ENCODE peak calls at places on chromosomes 1 and 21, in four cellular contexts. One of them, this sample, is unnamed.

GRCh38 chr1:109283748-109284600 is 1.0 kb upstream of the PSRC1 start:
- DNase-seq in A549: no peak
- DNase-seq in left lung: no peak
- DNase-seq in cardiac fibroblast: no peak
- DNase-seq in this sample: no peak

GRCh38 chr21:29190920-29191319 is 60.5 kb downstream of the MAP3K7CL start:
- DNase-seq in left lung: no peak
- DNase-seq in A549: no peak
- DNase-seq in cardiac fibroblast: peak; percentile 83
- DNase-seq in this sample: no peak

GRCh38 chr1:201169203-201169602 is 14.9 kb upstream of the TMEM9 start:
- DNase-seq in A549: no peak
- DNase-seq in cardiac fibroblast: no peak
- DNase-seq in left lung: no peak
- DNase-seq in this sample: no peak

GRCh38 chr1:178037510-178038253 is 56.2 kb upstream of the RASAL2 start:
- DNase-seq in cardiac fibroblast: peak; percentile 77
- DNase-seq in left lung: peak; percentile 96
- DNase-seq in A549: peak; percentile 88
- DNase-seq in this sample: peak; percentile 94

GRCh38 chr1:84078108-84078823 is 65.8 kb upstream of the PRKACB start:
- DNase-seq in cardiac fibroblast: peak; percentile 37
- DNase-seq in A549: no peak
- DNase-seq in left lung: peak; percentile 83
- DNase-seq in this sample: no peak

GRCh38 chr1:170698301-170698700 is 34.4 kb downstream of the PRRX1 start:
- DNase-seq in A549: no peak
- DNase-seq in cardiac fibroblast: no peak
- DNase-seq in left lung: no peak
- DNase-seq in this sample: no peak

GRCh38 chr21:38930838-38931237 is 125.1 kb downstream of the ETS2 start:
- DNase-seq in A549: no peak
- DNase-seq in cardiac fibroblast: peak; percentile 80
- DNase-seq in left lung: no peak
- DNase-seq in this sample: no peak

GRCh38 chr1:243343970-243344749 is 88.3 kb downstream of the SDCCAG8 start:
- DNase-seq in cardiac fibroblast: peak; percentile 64
- DNase-seq in left lung: no peak
- DNase-seq in A549: peak; percentile 25
- DNase-seq in this sample: peak; percentile 6

GRCh38 chr1:37325010-37325409 is 149.4 kb upstream of the ZC3H12A start:
- DNase-seq in left lung: no peak
- DNase-seq in A549: no peak
- DNase-seq in cardiac fibroblast: no peak
- DNase-seq in this sample: no peak

GRCh38 chr1:30706528-30706927 is 16.9 kb downstream of the MATN1 start:
- DNase-seq in left lung: peak; percentile 79
- DNase-seq in cardiac fibroblast: peak; percentile 52
- DNase-seq in A549: no peak
- DNase-seq in this sample: no peak

GRCh38 chr1:207309775-207310273 is 11.7 kb upstream of the CD55 start:
- DNase-seq in A549: peak; percentile 78
- DNase-seq in left lung: no peak
- DNase-seq in cardiac fibroblast: peak; percentile 85
- DNase-seq in this sample: peak; percentile 76

GRCh38 chr1:106768501-106768900 is 288.0 kb upstream of the PRMT6 start:
- DNase-seq in left lung: no peak
- DNase-seq in cardiac fibroblast: peak; percentile 40
- DNase-seq in A549: no peak
- DNase-seq in this sample: no peak

GRCh38 chr1:153361129-153362109 is 3.8 kb downstream of the S100A9 start:
- DNase-seq in left lung: no peak
- DNase-seq in A549: no peak
- DNase-seq in cardiac fibroblast: no peak
- DNase-seq in this sample: no peak

DNA sequence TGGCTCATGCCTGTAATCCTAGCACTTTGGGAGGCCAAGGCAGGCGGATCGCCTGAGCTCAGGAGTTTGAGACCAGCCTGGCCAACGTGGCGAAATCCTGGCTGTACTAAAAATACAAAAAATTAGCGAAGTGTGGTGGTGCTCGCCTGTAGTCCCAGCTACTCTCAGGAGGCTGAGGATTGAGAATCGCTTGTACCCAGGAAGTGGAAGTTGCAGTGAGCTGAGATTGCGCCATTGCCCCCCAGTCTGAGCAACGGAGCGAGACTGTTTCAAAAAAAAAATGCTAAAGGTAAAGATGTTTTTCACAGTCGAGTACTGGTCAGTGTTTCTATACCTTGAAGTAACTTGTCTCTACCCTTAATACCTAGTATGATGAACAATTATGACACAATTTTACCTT is 11.1 kb downstream of the GLRX2 start:
- DNase-seq in A549: no peak
- DNase-seq in left lung: no peak
- DNase-seq in cardiac fibroblast: no peak
- DNase-seq in this sample: no peak
- TF ChIP-seq CTCF in A549: no peak
- TF ChIP-seq CTCF in left lung: no peak
- TF ChIP-seq CTCF in cardiac fibroblast: no peak
- TF ChIP-seq CTCF in this sample: no peak

GRCh38 chr21:43825936-43826622 is 36.7 kb downstream of the RRP1 start:
- DNase-seq in A549: no peak
- DNase-seq in cardiac fibroblast: no peak
- DNase-seq in left lung: peak; percentile 68
- DNase-seq in this sample: no peak
- TF ChIP-seq CTCF in A549: no peak
- TF ChIP-seq CTCF in cardiac fibroblast: peak; percentile 32
- TF ChIP-seq CTCF in left lung: no peak
- TF ChIP-seq CTCF in this sample: no peak

DNA sequence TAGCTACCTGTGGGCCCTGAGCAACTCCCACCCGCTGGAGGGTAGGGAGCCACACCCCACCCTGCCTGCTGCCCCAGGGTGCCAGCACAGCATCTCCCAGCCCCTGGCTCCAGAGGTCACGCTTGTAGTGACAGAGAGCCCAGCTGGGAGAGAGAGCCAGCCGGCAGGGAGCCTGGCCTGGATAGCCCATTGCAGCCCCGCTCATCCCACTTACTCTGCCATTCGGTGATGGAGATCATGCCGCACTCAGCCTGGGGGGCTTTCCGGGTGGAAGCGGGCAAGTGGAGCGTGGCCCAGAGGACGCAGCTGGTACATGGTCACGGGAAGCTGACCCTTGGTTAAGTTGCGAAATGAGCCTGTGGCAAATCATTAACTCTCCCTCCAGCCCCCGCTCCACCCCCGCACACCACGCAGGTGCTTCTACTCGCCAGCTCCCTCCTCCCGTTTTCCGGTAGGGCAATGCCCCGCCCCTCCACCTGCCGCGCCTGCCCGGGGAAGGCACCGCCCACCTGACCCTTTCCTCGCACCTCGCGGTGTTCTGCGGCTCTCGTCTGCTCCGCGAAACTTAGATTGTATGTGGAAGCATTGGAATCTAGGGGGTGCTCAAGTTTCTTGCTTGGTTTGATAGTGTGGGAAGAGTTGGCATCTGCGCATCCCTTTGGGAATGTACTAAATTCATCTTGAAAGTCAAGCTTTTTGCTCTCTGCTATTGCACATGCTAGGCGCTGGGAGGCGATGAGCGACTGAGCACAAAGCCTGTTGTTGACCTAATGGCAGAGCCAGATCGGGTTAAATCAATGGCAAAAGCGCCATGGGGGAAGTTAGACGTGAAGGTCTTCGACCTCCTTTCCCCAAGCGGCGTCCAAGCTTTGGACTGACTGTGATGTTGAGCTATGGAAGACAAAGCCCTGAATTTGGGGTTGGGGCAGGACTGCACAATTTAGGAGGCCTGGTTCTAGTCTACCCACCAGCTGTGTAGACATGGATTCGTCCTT is at the start of gene GOLT1A:
- DNase-seq in cardiac fibroblast: peak; percentile 72
- DNase-seq in left lung: peak; percentile 90
- DNase-seq in A549: peak; percentile 78
- DNase-seq in this sample: peak; percentile 92
- TF ChIP-seq CTCF in cardiac fibroblast: peak; percentile 82
- TF ChIP-seq CTCF in left lung: peak; percentile 45
- TF ChIP-seq CTCF in A549: peak; percentile 84
- TF ChIP-seq CTCF in this sample: no peak

GRCh38 chr1:174799136-174799479 is 200.6 kb upstream of the CACYBP start:
- DNase-seq in A549: no peak
- DNase-seq in left lung: no peak
- DNase-seq in cardiac fibroblast: no peak
- DNase-seq in this sample: no peak

GRCh38 chr1:174794861-174795260 is 204.9 kb upstream of the CACYBP start:
- DNase-seq in A549: no peak
- DNase-seq in cardiac fibroblast: no peak
- DNase-seq in left lung: no peak
- DNase-seq in this sample: no peak

GRCh38 chr1:174791863-174792262 is 207.9 kb upstream of the CACYBP start:
- DNase-seq in left lung: no peak
- DNase-seq in A549: no peak
- DNase-seq in cardiac fibroblast: no peak
- DNase-seq in this sample: no peak

GRCh38 chr1:174797398-174797797 is 202.3 kb upstream of the CACYBP start:
- DNase-seq in A549: no peak
- DNase-seq in cardiac fibroblast: no peak
- DNase-seq in left lung: no peak
- DNase-seq in this sample: no peak

GRCh38 chr1:174795806-174796205 is 203.9 kb upstream of the CACYBP start:
- DNase-seq in A549: no peak
- DNase-seq in left lung: no peak
- DNase-seq in cardiac fibroblast: peak; percentile 25
- DNase-seq in this sample: no peak
- TF ChIP-seq CTCF in A549: no peak
- TF ChIP-seq CTCF in left lung: no peak
- TF ChIP-seq CTCF in cardiac fibroblast: no peak
- TF ChIP-seq CTCF in this sample: no peak

DNA sequence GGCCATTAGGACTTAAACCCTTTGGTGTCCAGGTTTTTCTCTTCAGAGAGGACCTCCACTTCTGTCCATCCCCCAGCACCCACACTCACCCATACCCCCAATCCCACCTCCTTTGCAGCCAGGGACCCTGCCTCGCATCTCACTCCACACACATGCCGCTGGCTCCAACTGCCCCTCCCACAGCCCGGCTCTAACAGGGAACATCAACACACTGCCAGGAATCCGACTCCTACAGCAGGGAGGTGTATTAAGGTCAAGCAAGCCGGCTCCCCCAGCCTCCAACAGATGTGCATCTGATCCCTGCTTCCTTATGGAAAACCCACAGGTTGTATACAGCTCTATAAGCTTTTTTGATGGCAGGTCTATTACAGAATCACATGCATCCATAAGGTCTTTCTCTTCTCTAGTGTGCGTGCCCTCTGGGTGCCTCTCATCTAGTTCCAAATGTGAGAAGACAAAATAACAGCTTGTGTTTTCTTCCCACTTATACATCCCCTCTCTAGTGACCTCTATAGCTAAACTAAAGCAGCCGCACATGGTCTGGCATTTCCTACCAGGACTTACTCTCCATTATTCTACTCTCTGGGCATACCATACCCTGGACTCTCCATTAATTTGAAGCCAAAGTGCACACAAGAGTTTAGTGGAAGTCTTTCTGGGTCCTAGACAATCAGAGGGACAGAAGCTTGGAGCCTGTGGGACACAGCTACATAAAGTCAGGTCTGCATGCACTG is 16.3 kb downstream of the PIK3C2B start:
- DNase-seq in left lung: no peak
- DNase-seq in A549: no peak
- DNase-seq in cardiac fibroblast: no peak
- DNase-seq in this sample: no peak
- TF ChIP-seq CTCF in left lung: no peak
- TF ChIP-seq CTCF in A549: no peak
- TF ChIP-seq CTCF in cardiac fibroblast: no peak
- TF ChIP-seq CTCF in this sample: no peak

DNA sequence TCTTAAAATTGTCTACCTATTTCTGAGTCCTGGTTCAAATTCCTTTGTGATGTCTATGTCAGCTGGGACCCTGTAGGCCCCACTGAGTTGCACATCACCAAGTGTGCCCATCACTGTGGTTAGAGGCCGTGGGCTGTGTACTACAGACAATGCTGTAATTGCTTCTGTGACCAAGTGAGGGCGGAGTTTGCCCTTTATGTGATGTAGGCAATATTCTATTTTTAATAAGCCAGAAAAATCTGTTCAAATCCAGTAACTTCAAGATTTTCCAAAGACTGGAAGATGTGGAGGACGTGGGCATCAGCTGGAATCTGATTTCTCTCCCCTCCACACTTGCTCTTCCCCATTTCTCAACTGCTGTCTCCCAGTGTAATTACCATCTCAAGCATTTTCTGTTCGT is 215.4 kb downstream of the PBX1 start:
- DNase-seq in A549: no peak
- DNase-seq in cardiac fibroblast: no peak
- DNase-seq in left lung: no peak
- DNase-seq in this sample: no peak
- TF ChIP-seq CTCF in A549: peak; percentile 10
- TF ChIP-seq CTCF in cardiac fibroblast: no peak
- TF ChIP-seq CTCF in left lung: no peak
- TF ChIP-seq CTCF in this sample: no peak

GRCh38 chr1:161073474-161074121 is 3.9 kb upstream of the ARHGAP30 start:
- DNase-seq in cardiac fibroblast: no peak
- DNase-seq in A549: no peak
- DNase-seq in left lung: no peak
- DNase-seq in this sample: no peak
- TF ChIP-seq CTCF in cardiac fibroblast: no peak
- TF ChIP-seq CTCF in A549: no peak
- TF ChIP-seq CTCF in left lung: no peak
- TF ChIP-seq CTCF in this sample: no peak

GRCh38 chr1:230222678-230223077 is 155.6 kb downstream of the GALNT2 start:
- DNase-seq in cardiac fibroblast: peak; percentile 59
- DNase-seq in left lung: no peak
- DNase-seq in A549: no peak
- DNase-seq in this sample: no peak
- TF ChIP-seq CTCF in cardiac fibroblast: peak; percentile 33
- TF ChIP-seq CTCF in left lung: no peak
- TF ChIP-seq CTCF in A549: no peak
- TF ChIP-seq CTCF in this sample: no peak

DNA sequence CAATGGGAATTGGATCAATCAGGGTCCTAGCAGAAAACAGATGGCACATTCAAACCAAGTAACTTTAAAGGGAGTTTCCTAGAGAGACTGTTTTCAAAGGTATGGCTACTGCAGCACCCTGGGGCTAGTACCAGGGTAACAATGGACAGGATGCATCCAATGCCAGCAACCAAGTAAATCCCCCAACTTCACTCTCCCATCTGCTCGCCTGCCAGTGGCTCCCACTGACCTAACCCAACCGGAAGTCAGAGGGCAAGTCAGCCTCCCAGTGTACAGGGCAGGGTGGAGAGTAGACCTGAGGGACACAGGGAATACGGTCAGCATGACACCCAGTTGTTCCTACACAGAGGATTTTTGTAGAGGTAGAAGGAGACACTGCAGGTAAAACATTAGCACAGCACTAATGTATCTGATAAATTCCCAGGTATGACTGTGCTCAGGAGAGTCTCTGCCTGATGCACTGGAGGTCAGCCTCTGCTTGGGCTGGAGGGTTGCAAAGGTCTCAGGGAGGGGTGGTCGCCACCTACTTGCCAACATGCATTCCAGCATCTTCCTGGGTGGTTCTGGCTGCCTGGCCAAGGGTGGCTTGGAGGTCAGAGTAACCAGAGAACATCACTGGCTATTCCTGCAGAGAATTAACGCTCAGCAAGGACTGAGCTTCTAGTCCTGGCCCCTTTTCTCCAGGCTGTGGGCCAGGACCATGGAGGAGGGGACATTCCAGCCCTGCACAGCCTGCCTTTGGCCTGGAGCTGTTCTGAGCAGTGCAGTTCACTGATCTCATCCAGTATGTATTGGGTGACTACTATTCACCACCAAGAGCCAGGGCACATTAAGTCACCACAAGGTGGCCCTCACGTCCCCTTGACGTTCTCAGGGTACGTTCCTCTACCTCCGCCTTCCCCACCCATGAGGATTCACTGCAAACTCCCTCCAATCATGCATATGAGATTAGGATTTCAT is 5.1 kb upstream of the GJA4 start:
- DNase-seq in A549: no peak
- DNase-seq in left lung: no peak
- DNase-seq in cardiac fibroblast: peak; percentile 59
- DNase-seq in this sample: no peak
- TF ChIP-seq CTCF in A549: no peak
- TF ChIP-seq CTCF in left lung: no peak
- TF ChIP-seq CTCF in cardiac fibroblast: peak; percentile 50
- TF ChIP-seq CTCF in this sample: peak; percentile 15